ENCODE peak calls at places on chromosomes 6 and 20, in ten cellular contexts. Z is caudate nucleus; V is NCI-H345; R is dorsolateral prefrontal cortex; K is H54; F is posterior vena cava; S is GM06990; O is activated CD4-positive, CD25-positive, alpha-beta regulatory T cell; Y is T-helper 2 cell; H is keratinocyte. X is an unnamed sample.

GRCh38 chr20:1209447-1210387 is 6.5 kb downstream of the C20orf202 start:
- DNase-seq in K (no peak), O (no peak), Z (no peak), S (no peak), V (no peak), F (no peak), R (no peak), Y (no peak), H (no peak), X (no peak)

GRCh38 chr6:112311950-112312547 is 35.1 kb upstream of the RFPL4B start:
- DNase-seq in O (no peak), S (no peak), Z (no peak), V (peak; percentile 27), H (no peak), K (no peak), R (no peak), Y (peak; percentile 24), F (no peak), X (no peak)

GRCh38 chr20:23141450-23142161 is 55.5 kb upstream of the CD93 start:
- DNase-seq in O (no peak), R (no peak), V (no peak), Z (no peak), H (no peak), K (no peak), F (no peak), Y (no peak), S (no peak), X (no peak)

GRCh38 chr6:137202078-137202477 is 17.1 kb downstream of the IFNGR1 start:
- DNase-seq in F (no peak), H (no peak), R (peak; percentile 81), Y (no peak), K (no peak), V (no peak), O (no peak), Z (no peak), S (no peak), X (no peak)

GRCh38 chr6:67952121-67952520 is 683.0 kb upstream of the ADGRB3 start:
- DNase-seq in K (no peak), O (no peak), Y (no peak), V (no peak), S (no peak), R (no peak), Z (no peak), H (no peak), F (no peak), X (no peak)

GRCh38 chr6:137823826-137824501 is 43.1 kb upstream of the TNFAIP3 start:
- DNase-seq in F (no peak), R (no peak), S (no peak), K (no peak), Z (no peak), Y (peak; percentile 95), V (peak; percentile 47), O (peak; percentile 17), H (no peak), X (peak; percentile 73)

GRCh38 chr6:84390334-84390733 is 162.9 kb upstream of the CEP162 start:
- DNase-seq in H (no peak), R (no peak), S (no peak), V (no peak), O (no peak), K (no peak), F (no peak), Y (no peak), Z (no peak), X (no peak)

GRCh38 chr6:18595774-18596528 is 208.8 kb downstream of the RNF144B start:
- DNase-seq in H (peak; percentile 11), R (peak; percentile 80), Y (peak; percentile 32), O (no peak), K (peak; percentile 16), F (no peak), Z (peak; percentile 34), V (peak; percentile 70), S (no peak), X (peak; percentile 30)

GRCh38 chr6:170095273-170095976 is 195.5 kb downstream of the DLL1 start:
- DNase-seq in F (peak; percentile 79), Y (no peak), V (no peak), K (no peak), S (no peak), R (no peak), Z (no peak), O (no peak), H (no peak), X (no peak)

GRCh38 chr20:24096256-24096655 is 107.7 kb upstream of the GGTLC1 start:
- DNase-seq in Y (no peak), K (no peak), S (no peak), Z (no peak), O (no peak), F (no peak), R (no peak), V (no peak), H (no peak), X (no peak)

GRCh38 chr6:35302604-35303218 is 5.1 kb downstream of the DEF6 start:
- DNase-seq in K (peak; percentile 50), S (peak; percentile 76), R (no peak), Y (peak; percentile 93), O (peak; percentile 62), F (no peak), H (peak; percentile 58), V (no peak), Z (no peak), X (peak; percentile 91)

GRCh38 chr6:23532227-23532626 is 593.8 kb upstream of the NRSN1 start:
- DNase-seq in F (no peak), Y (no peak), K (no peak), Z (no peak), H (no peak), S (no peak), R (no peak), V (no peak), O (no peak), X (no peak)

GRCh38 chr20:51710503-51710902 is 57.7 kb downstream of the ATP9A start:
- DNase-seq in S (no peak), Y (no peak), K (no peak), H (no peak), F (peak; percentile 35), V (no peak), Z (no peak), R (no peak), O (no peak), X (no peak)

GRCh38 chr6:73879894-73880293 is 183.9 kb downstream of the CD109 start:
- DNase-seq in H (no peak), K (no peak), O (no peak), Y (no peak), V (no peak), S (no peak), F (no peak), Z (no peak), R (no peak), X (no peak)

GRCh38 chr20:36919715-36920333 is 31.7 kb downstream of the SAMHD1 start:
- DNase-seq in Z (no peak), H (peak; percentile 17), O (peak; percentile 5), K (peak; percentile 36), V (peak; percentile 52), F (no peak), Y (peak; percentile 74), S (peak; percentile 14), R (no peak), X (no peak)

GRCh38 chr6:41586564-41586963 is 40.4 kb downstream of the FOXP4 start:
- DNase-seq in Z (peak; percentile 42), S (no peak), F (no peak), O (no peak), Y (no peak), R (peak; percentile 82), V (no peak), H (no peak), K (no peak), X (no peak)

GRCh38 chr6:7633361-7633760 is 43.4 kb downstream of the SNRNP48 start:
- DNase-seq in H (no peak), O (no peak), R (no peak), V (peak; percentile 22), F (no peak), Y (no peak), Z (no peak), S (no peak), K (no peak), X (no peak)

GRCh38 chr6:16741112-16742016 is 19.9 kb downstream of the ATXN1 start:
- DNase-seq in K (peak; percentile 39), Y (peak; percentile 78), S (peak; percentile 16), H (no peak), V (no peak), R (no peak), F (no peak), O (no peak), Z (no peak), X (no peak)

GRCh38 chr20:22819134-22819533 is 216.0 kb upstream of the SSTR4 start:
- DNase-seq in Z (no peak), K (no peak), R (no peak), O (no peak), V (no peak), F (no peak), S (no peak), H (no peak), Y (no peak), X (no peak)

GRCh38 chr20:44018684-44019637 is 104.3 kb downstream of the TOX2 start:
- DNase-seq in O (no peak), V (peak; percentile 73), R (no peak), Y (no peak), Z (no peak), K (no peak), S (no peak), F (peak; percentile 54), H (no peak), X (no peak)

GRCh38 chr6:133130863-133131262 is 110.3 kb upstream of the EYA4 start:
- DNase-seq in F (no peak), Z (no peak), K (no peak), R (peak; percentile 79), Y (no peak), V (no peak), H (peak; percentile 17), O (no peak), S (no peak), X (no peak)

GRCh38 chr6:92864966-92865555 is 554.3 kb downstream of the EPHA7 start:
- DNase-seq in Z (no peak), K (no peak), V (no peak), R (no peak), F (no peak), S (no peak), O (no peak), H (no peak), Y (no peak), X (no peak)

GRCh38 chr20:25248501-25249172 is 752 bp downstream of the PYGB start:
- DNase-seq in Z (peak; percentile 28), S (no peak), V (peak; percentile 58), Y (peak; percentile 8), F (peak; percentile 82), O (no peak), H (no peak), K (peak; percentile 43), R (no peak), X (no peak)

GRCh38 chr20:47681977-47682812 is 103.1 kb downstream of the SULF2 start:
- DNase-seq in Z (no peak), O (no peak), V (no peak), S (no peak), F (peak; percentile 89), K (no peak), Y (no peak), H (no peak), R (no peak), X (no peak)

GRCh38 chr6:135189344-135189743 is 8.2 kb downstream of the MYB start:
- DNase-seq in R (no peak), S (no peak), Z (no peak), F (no peak), V (no peak), Y (no peak), K (no peak), O (no peak), H (no peak), X (no peak)

GRCh38 chr20:17508756-17509155 is 22.4 kb downstream of the BFSP1 start:
- DNase-seq in H (no peak), R (no peak), F (peak; percentile 57), K (no peak), Z (no peak), S (no peak), V (no peak), Y (no peak), O (no peak), X (no peak)

GRCh38 chr6:31122803-31123706 is 2.8 kb upstream of the CDSN start:
- DNase-seq in Y (no peak), H (no peak), K (peak; percentile 86), F (peak; percentile 92), R (peak; percentile 38), V (no peak), O (no peak), S (no peak), Z (peak; percentile 6), X (no peak)

GRCh38 chr20:20303742-20304141 is 64.2 kb upstream of the INSM1 start:
- DNase-seq in H (no peak), S (no peak), O (no peak), R (no peak), K (no peak), Y (no peak), F (no peak), V (no peak), Z (peak; percentile 15), X (no peak)